ENCODE peak calls at places on chromosomes 12 and 14, in five cellular contexts. F is CD8-positive, alpha-beta T cell; R is cardiac fibroblast; X is CD4-positive, CD25-positive, alpha-beta regulatory T cell; V is adipocyte. E is an unnamed sample.
A peak's percentile ranks its signal among the peaks of the same experiment; 100 is the strongest.

GRCh38 chr12:130147875-130148596 is 14.2 kb upstream of the FZD10 start:
- DNase-seq in F (no peak), R (no peak), X (no peak), V (no peak), E (no peak)

GRCh38 chr12:112408621-112409020 is 784 bp downstream of the RPL6 start:
- DNase-seq in F (peak; percentile 33), R (no peak), X (no peak), V (peak; percentile 22), E (no peak)

GRCh38 chr14:39034481-39035296 is 68.3 kb downstream of the SEC23A start:
- DNase-seq in F (no peak), R (peak; percentile 32), X (no peak), V (peak; percentile 45), E (no peak)

GRCh38 chr14:26841361-26841760 is 243.5 kb upstream of the NOVA1 start:
- DNase-seq in F (no peak), R (peak; percentile 31), X (no peak), V (peak; percentile 22), E (no peak)

GRCh38 chr14:105617201-105617777 is 90.9 kb downstream of the TMEM121 start:
- DNase-seq in F (no peak), R (no peak), X (no peak), V (no peak), E (peak; percentile 1)

GRCh38 chr14:75123991-75124390 is 2.9 kb downstream of the NEK9 start:
- DNase-seq in F (peak; percentile 12), R (peak; percentile 84), X (no peak), V (peak; percentile 60), E (no peak)

GRCh38 chr12:113222730-113223531 is 1.7 kb downstream of the TPCN1 start:
- DNase-seq in F (no peak), R (peak; percentile 97), X (peak; percentile 33), V (peak; percentile 87), E (peak; percentile 50)

GRCh38 chr14:90179809-90180779 is 76.3 kb upstream of the PSMC1 start:
- DNase-seq in F (no peak), R (no peak), X (no peak), V (no peak), E (no peak)

GRCh38 chr14:47678157-47678556 is 2.8 kb upstream of the MDGA2 start:
- DNase-seq in F (no peak), R (no peak), X (no peak), V (no peak), E (no peak)

GRCh38 chr12:71432936-71433335 is 6.7 kb upstream of the LGR5 start:
- DNase-seq in F (no peak), R (no peak), X (no peak), V (no peak), E (no peak)

GRCh38 chr14:28966416-28967233 is 200.0 kb downstream of the FOXG1 start:
- DNase-seq in F (no peak), R (no peak), X (no peak), V (no peak), E (no peak)

GRCh38 chr14:85233756-85234545 is 296.0 kb upstream of the FLRT2 start:
- DNase-seq in F (no peak), R (peak; percentile 33), X (no peak), V (no peak), E (no peak)

GRCh38 chr12:1350055-1350933 is 244.1 kb downstream of the FBXL14 start:
- DNase-seq in F (no peak), R (peak; percentile 50), X (no peak), V (peak; percentile 72), E (no peak)

GRCh38 chr14:52032196-52032865 is 36.5 kb downstream of the NID2 start:
- DNase-seq in F (no peak), R (peak; percentile 85), X (no peak), V (peak; percentile 42), E (no peak)

GRCh38 chr12:49649445-49649844 is 26.1 kb downstream of the PRPF40B start:
- DNase-seq in F (no peak), R (no peak), X (no peak), V (no peak), E (no peak)

GRCh38 chr14:87156878-87157277 is 836.1 kb downstream of the GALC start:
- DNase-seq in F (no peak), R (no peak), X (no peak), V (no peak), E (no peak)

GRCh38 chr12:42977451-42978230 is 388.1 kb upstream of the PRICKLE1 start:
- DNase-seq in F (no peak), R (no peak), X (no peak), V (peak; percentile 10), E (no peak)

GRCh38 chr14:22866874-22867273 is 4.7 kb upstream of the LRP10 start:
- DNase-seq in F (no peak), R (no peak), X (no peak), V (no peak), E (no peak)

GRCh38 chr12:92302041-92302829 is 156.6 kb upstream of the BTG1 start:
- DNase-seq in F (no peak), R (no peak), X (no peak), V (no peak), E (no peak)

GRCh38 chr14:75268638-75269550 is 9.7 kb upstream of the FOS start:
- DNase-seq in F (no peak), R (no peak), X (no peak), V (no peak), E (no peak)

GRCh38 chr14:32531942-32532341 is 202.8 kb downstream of the AKAP6 start:
- DNase-seq in F (no peak), R (no peak), X (no peak), V (no peak), E (no peak)

GRCh38 chr12:68559246-68559645 is 51.5 kb upstream of the RAP1B start:
- DNase-seq in F (no peak), R (no peak), X (no peak), V (no peak), E (no peak)

GRCh38 chr14:67609642-67610310 is 9.7 kb upstream of the PIGH start:
- DNase-seq in F (no peak), R (no peak), X (no peak), V (no peak), E (no peak)

GRCh38 chr12:94100990-94101901 is 47.1 kb upstream of the PLXNC1 start:
- DNase-seq in F (peak; percentile 84), R (peak; percentile 81), X (peak; percentile 80), V (peak; percentile 92), E (peak; percentile 43)

GRCh38 chr14:37403656-37404055 is 191.4 kb downstream of the FOXA1 start:
- DNase-seq in F (no peak), R (no peak), X (no peak), V (no peak), E (no peak)

GRCh38 chr14:37411079-37411735 is 183.8 kb downstream of the FOXA1 start:
- DNase-seq in F (no peak), R (no peak), X (no peak), V (peak; percentile 19), E (no peak)

GRCh38 chr14:37401093-37401492 is 194.0 kb downstream of the FOXA1 start:
- DNase-seq in F (no peak), R (no peak), X (no peak), V (no peak), E (no peak)

DNA sequence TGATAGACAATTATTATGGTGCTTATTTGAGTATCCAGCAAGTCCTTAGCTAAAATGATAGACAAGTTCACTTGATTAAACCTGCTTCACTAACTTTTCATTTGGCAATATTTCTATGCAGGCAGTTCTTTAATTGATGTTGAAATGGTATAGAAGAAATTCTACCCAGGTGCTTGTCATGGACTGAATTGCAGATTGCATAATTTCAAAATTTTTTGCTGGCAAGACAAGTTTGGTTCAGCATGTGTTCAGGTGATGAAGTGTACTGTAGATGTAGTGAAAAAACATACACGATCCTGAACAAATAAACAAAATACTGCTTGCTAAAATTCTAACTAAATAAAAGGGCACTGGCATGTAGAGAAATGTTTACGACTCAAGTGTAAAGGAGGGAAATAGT is 189.0 kb downstream of the FOXA1 start:
- DNase-seq in F (no peak), R (no peak), X (no peak), V (no peak), E (no peak)
- H3K4me3 ChIP-seq in F (no peak overlapping the region), R (no peak overlapping the region), X (no peak overlapping the region), V (no peak overlapping the region), E (no peak overlapping the region)

DNA sequence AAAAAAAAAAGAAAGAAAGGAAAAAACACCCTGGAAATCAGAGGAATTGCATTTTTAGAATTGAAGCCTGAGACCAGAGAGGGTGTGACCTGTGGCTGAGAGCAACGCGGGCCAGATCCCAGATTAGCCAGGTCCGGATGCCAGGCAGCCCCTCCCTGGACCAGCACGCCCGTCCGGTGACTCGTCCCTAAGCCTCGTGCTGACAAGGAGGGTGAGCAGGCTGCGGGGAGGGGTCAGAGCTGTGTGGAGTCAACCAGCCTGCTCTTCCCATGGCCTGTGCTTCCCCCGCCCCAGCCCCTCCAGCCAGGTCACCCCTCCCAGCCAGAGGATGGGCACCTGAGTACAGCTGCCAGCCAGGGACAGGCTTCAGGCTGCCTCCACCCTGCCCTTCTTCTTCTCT is 4.2 kb upstream of the KLC1 start:
- DNase-seq in F (peak; percentile 10), R (peak; percentile 58), X (no peak), V (peak; percentile 77), E (no peak)
- H3K4me3 ChIP-seq in F (peak overlapping the region; percentile 37), R (no peak overlapping the region), X (no peak overlapping the region), V (no peak overlapping the region), E (peak overlapping the region; percentile 28)

DNA sequence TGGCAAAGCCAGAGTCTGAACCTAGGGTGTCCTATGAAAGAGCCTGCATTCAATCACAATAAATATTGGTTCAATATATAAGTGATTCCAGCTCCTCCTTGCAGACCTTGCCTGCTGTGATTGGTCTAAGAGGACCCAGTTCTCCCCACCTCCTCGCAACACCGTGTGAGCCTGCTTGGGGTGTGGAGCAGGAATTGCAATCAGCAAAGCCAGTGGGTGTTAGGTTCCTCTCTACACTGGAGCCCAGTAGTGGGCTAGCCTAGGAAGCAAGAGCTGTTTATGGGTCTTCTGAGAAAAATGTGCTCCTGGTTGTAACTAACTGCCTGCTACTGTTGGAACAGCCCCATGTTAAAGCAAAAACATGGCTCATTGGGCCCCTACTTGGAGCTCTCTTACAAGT is 3.5 kb upstream of the SELPLG start:
- DNase-seq in F (no peak), R (no peak), X (no peak), V (no peak), E (no peak)
- H3K4me3 ChIP-seq in F (no peak overlapping the region), R (no peak overlapping the region), X (no peak overlapping the region), V (no peak overlapping the region), E (peak overlapping the region; percentile 25)

GRCh38 chr12:111122458-111122878 is 202.1 kb upstream of the MYL2 start:
- DNase-seq in F (no peak), R (no peak), X (no peak), V (no peak), E (no peak)
- H3K4me3 ChIP-seq in F (no peak overlapping the region), R (no peak overlapping the region), X (no peak overlapping the region), V (no peak overlapping the region), E (no peak overlapping the region)

GRCh38 chr12:47222960-47223847 is 143.4 kb upstream of the AMIGO2 start:
- DNase-seq in F (no peak), R (peak; percentile 32), X (no peak), V (no peak), E (no peak)
- H3K4me3 ChIP-seq in F (peak overlapping the region; percentile 16), R (no peak overlapping the region), X (peak overlapping the region; percentile 81), V (no peak overlapping the region), E (no peak overlapping the region)